ENCODE peak calls at places on chromosomes 3 and 15, in seven cellular contexts. One of them, this sample, is unnamed.

GRCh38 chr3:72139316-72139715 is 354.4 kb upstream of the PROK2 start:
- DNase-seq in GM12865: no peak
- DNase-seq in HS-5: no peak
- DNase-seq in islet precursor cell: no peak
- DNase-seq in iris pigment epithelial cell: no peak
- DNase-seq in fibroblast of pulmonary artery: no peak
- DNase-seq in G401: no peak
- DNase-seq in this sample: no peak

GRCh38 chr3:129604942-129605592 is 1.4 kb downstream of the PLXND1 start:
- DNase-seq in GM12865: no peak
- DNase-seq in G401: no peak
- DNase-seq in fibroblast of pulmonary artery: no peak
- DNase-seq in HS-5: no peak
- DNase-seq in islet precursor cell: no peak
- DNase-seq in iris pigment epithelial cell: no peak
- DNase-seq in this sample: no peak

GRCh38 chr15:74202461-74203401 is at the start of gene STRA6:
- DNase-seq in GM12865: no peak
- DNase-seq in fibroblast of pulmonary artery: no peak
- DNase-seq in islet precursor cell: peak
- DNase-seq in iris pigment epithelial cell: peak
- DNase-seq in G401: peak
- DNase-seq in HS-5: no peak
- DNase-seq in this sample: no peak

GRCh38 chr3:59502806-59503205 is 453.0 kb upstream of the CFAP20DC start:
- DNase-seq in islet precursor cell: no peak
- DNase-seq in GM12865: no peak
- DNase-seq in G401: no peak
- DNase-seq in iris pigment epithelial cell: peak
- DNase-seq in fibroblast of pulmonary artery: peak
- DNase-seq in HS-5: peak
- DNase-seq in this sample: no peak

GRCh38 chr3:11820540-11821041 is 26.1 kb downstream of the TAMM41 start:
- DNase-seq in GM12865: peak
- DNase-seq in islet precursor cell: peak
- DNase-seq in HS-5: no peak
- DNase-seq in iris pigment epithelial cell: peak
- DNase-seq in G401: no peak
- DNase-seq in fibroblast of pulmonary artery: no peak
- DNase-seq in this sample: peak

GRCh38 chr3:137105277-137105977 is 147.6 kb downstream of the IL20RB start:
- DNase-seq in islet precursor cell: no peak
- DNase-seq in fibroblast of pulmonary artery: peak
- DNase-seq in GM12865: peak
- DNase-seq in G401: peak
- DNase-seq in HS-5: peak
- DNase-seq in iris pigment epithelial cell: peak
- DNase-seq in this sample: peak

GRCh38 chr3:15781637-15782402 is 16.0 kb downstream of the ANKRD28 start:
- DNase-seq in islet precursor cell: no peak
- DNase-seq in HS-5: no peak
- DNase-seq in G401: no peak
- DNase-seq in fibroblast of pulmonary artery: no peak
- DNase-seq in GM12865: no peak
- DNase-seq in iris pigment epithelial cell: peak
- DNase-seq in this sample: no peak

GRCh38 chr3:18422972-18423371 is 2.2 kb downstream of the SATB1 start:
- DNase-seq in G401: no peak
- DNase-seq in fibroblast of pulmonary artery: peak
- DNase-seq in GM12865: no peak
- DNase-seq in iris pigment epithelial cell: no peak
- DNase-seq in HS-5: no peak
- DNase-seq in islet precursor cell: no peak
- DNase-seq in this sample: no peak

GRCh38 chr15:57060799-57061198 is 142.4 kb downstream of the TCF12 start:
- DNase-seq in fibroblast of pulmonary artery: peak
- DNase-seq in GM12865: no peak
- DNase-seq in G401: no peak
- DNase-seq in islet precursor cell: no peak
- DNase-seq in iris pigment epithelial cell: peak
- DNase-seq in HS-5: peak
- DNase-seq in this sample: no peak

GRCh38 chr3:183555541-183556081 is at the start of gene KLHL6:
- DNase-seq in G401: no peak
- DNase-seq in iris pigment epithelial cell: no peak
- DNase-seq in fibroblast of pulmonary artery: peak
- DNase-seq in GM12865: peak
- DNase-seq in HS-5: no peak
- DNase-seq in islet precursor cell: no peak
- DNase-seq in this sample: no peak

GRCh38 chr15:39667382-39668127 is 86.7 kb downstream of the THBS1 start:
- DNase-seq in G401: peak
- DNase-seq in fibroblast of pulmonary artery: no peak
- DNase-seq in islet precursor cell: peak
- DNase-seq in iris pigment epithelial cell: no peak
- DNase-seq in HS-5: no peak
- DNase-seq in GM12865: no peak
- DNase-seq in this sample: no peak

GRCh38 chr3:134249935-134250716 is 533 bp downstream of the RYK start:
- DNase-seq in iris pigment epithelial cell: peak
- DNase-seq in fibroblast of pulmonary artery: peak
- DNase-seq in G401: peak
- DNase-seq in GM12865: peak
- DNase-seq in HS-5: no peak
- DNase-seq in islet precursor cell: peak
- DNase-seq in this sample: peak

GRCh38 chr3:172254542-172254941 is 193.7 kb downstream of the GHSR start:
- DNase-seq in G401: no peak
- DNase-seq in fibroblast of pulmonary artery: no peak
- DNase-seq in HS-5: no peak
- DNase-seq in GM12865: no peak
- DNase-seq in islet precursor cell: no peak
- DNase-seq in iris pigment epithelial cell: no peak
- DNase-seq in this sample: no peak

GRCh38 chr3:183306798-183307671 is 54.0 kb downstream of the B3GNT5 start:
- DNase-seq in G401: peak
- DNase-seq in GM12865: peak
- DNase-seq in HS-5: no peak
- DNase-seq in iris pigment epithelial cell: peak
- DNase-seq in islet precursor cell: peak
- DNase-seq in fibroblast of pulmonary artery: peak
- DNase-seq in this sample: peak

GRCh38 chr3:115819785-115820384 is 196.6 kb downstream of the GAP43 start:
- DNase-seq in iris pigment epithelial cell: peak
- DNase-seq in GM12865: peak
- DNase-seq in islet precursor cell: peak
- DNase-seq in fibroblast of pulmonary artery: peak
- DNase-seq in HS-5: peak
- DNase-seq in G401: peak
- DNase-seq in this sample: no peak

GRCh38 chr15:49621327-49622210 is 721 bp downstream of the DTWD1 start:
- DNase-seq in HS-5: no peak
- DNase-seq in G401: peak
- DNase-seq in iris pigment epithelial cell: peak
- DNase-seq in GM12865: peak
- DNase-seq in islet precursor cell: no peak
- DNase-seq in fibroblast of pulmonary artery: peak
- DNase-seq in this sample: no peak

GRCh38 chr15:73601449-73602425 is 31.5 kb downstream of the NPTN start:
- DNase-seq in fibroblast of pulmonary artery: peak
- DNase-seq in islet precursor cell: peak
- DNase-seq in HS-5: no peak
- DNase-seq in G401: peak
- DNase-seq in iris pigment epithelial cell: peak
- DNase-seq in GM12865: no peak
- DNase-seq in this sample: no peak

GRCh38 chr15:63449711-63450110 is 54.7 kb upstream of the USP3 start:
- DNase-seq in fibroblast of pulmonary artery: peak
- DNase-seq in G401: no peak
- DNase-seq in iris pigment epithelial cell: no peak
- DNase-seq in HS-5: no peak
- DNase-seq in islet precursor cell: peak
- DNase-seq in GM12865: no peak
- DNase-seq in this sample: no peak

GRCh38 chr15:89395996-89396395 is 61.4 kb upstream of the POLG start:
- DNase-seq in fibroblast of pulmonary artery: no peak
- DNase-seq in islet precursor cell: no peak
- DNase-seq in HS-5: no peak
- DNase-seq in G401: no peak
- DNase-seq in GM12865: no peak
- DNase-seq in iris pigment epithelial cell: no peak
- DNase-seq in this sample: no peak

GRCh38 chr3:10116138-10116460 is 624 bp downstream of the BRK1 start:
- DNase-seq in G401: no peak
- DNase-seq in fibroblast of pulmonary artery: peak
- DNase-seq in islet precursor cell: peak
- DNase-seq in iris pigment epithelial cell: peak
- DNase-seq in GM12865: no peak
- DNase-seq in HS-5: peak
- DNase-seq in this sample: no peak

GRCh38 chr3:36540898-36541518 is 160.7 kb downstream of the STAC start:
- DNase-seq in G401: peak
- DNase-seq in GM12865: no peak
- DNase-seq in iris pigment epithelial cell: peak
- DNase-seq in fibroblast of pulmonary artery: peak
- DNase-seq in islet precursor cell: peak
- DNase-seq in HS-5: no peak
- DNase-seq in this sample: no peak

GRCh38 chr15:48794697-48795134 is 16.2 kb downstream of the CEP152 start:
- DNase-seq in HS-5: no peak
- DNase-seq in GM12865: peak
- DNase-seq in islet precursor cell: no peak
- DNase-seq in iris pigment epithelial cell: peak
- DNase-seq in G401: no peak
- DNase-seq in fibroblast of pulmonary artery: peak
- DNase-seq in this sample: no peak

This sample was measured in nucleus accumbens.